ENCODE peak calls at places on chromosomes 16 and 17, in four cellular contexts. V, M, J and Z are unnamed samples.

GRCh38 chr17:63550816-63551639 is 751 bp downstream of the DCAF7 start:
- DNase-seq in V (peak; percentile 33), M (no peak), J (peak; percentile 31), Z (no peak)

GRCh38 chr16:88975511-88976061 is 1.4 kb downstream of the CBFA2T3 start:
- DNase-seq in V (no peak), M (no peak), J (no peak), Z (no peak)

GRCh38 chr17:50187741-50188520 is 13.5 kb downstream of the COL1A1 start:
- DNase-seq in V (peak; percentile 56), M (no peak), J (peak; percentile 66), Z (no peak)

GRCh38 chr16:11155284-11155806 is 100.7 kb downstream of the SOCS1 start:
- DNase-seq in V (peak; percentile 82), M (no peak), J (peak; percentile 41), Z (no peak)

GRCh38 chr17:78357177-78357586 is 2.7 kb downstream of the SOCS3 start:
- DNase-seq in V (peak; percentile 61), M (peak; percentile 58), J (peak; percentile 78), Z (no peak)

GRCh38 chr17:80220709-80221215 is 535 bp downstream of the SLC26A11 start:
- DNase-seq in V (peak; percentile 3), M (no peak), J (no peak), Z (peak; percentile 40)

GRCh38 chr16:66605177-66605999 is 884 bp downstream of the CMTM3 start:
- DNase-seq in V (peak; percentile 46), M (peak; percentile 74), J (peak; percentile 40), Z (peak; percentile 67)

GRCh38 chr17:64240261-64240740 is 22.8 kb downstream of the TEX2 start:
- DNase-seq in V (no peak), M (no peak), J (no peak), Z (no peak)

GRCh38 chr17:81052199-81052997 is 17.4 kb downstream of the BAIAP2 start:
- DNase-seq in V (no peak), M (no peak), J (no peak), Z (no peak)

GRCh38 chr16:8887952-8888560 is 5.9 kb downstream of the LITAFD start:
- DNase-seq in V (peak; percentile 74), M (peak; percentile 85), J (peak; percentile 83), Z (no peak)

GRCh38 chr16:23554536-23554935 is 2.6 kb downstream of the EARS2 start:
- DNase-seq in V (no peak), M (no peak), J (no peak), Z (no peak)

GRCh38 chr17:77829871-77830799 is 128.4 kb upstream of the TNRC6C start:
- DNase-seq in V (peak; percentile 82), M (peak; percentile 67), J (peak; percentile 78), Z (peak; percentile 73)

GRCh38 chr16:53087101-53087500 is 32.3 kb downstream of the CHD9 start:
- DNase-seq in V (peak; percentile 61), M (no peak), J (peak; percentile 87), Z (no peak)

GRCh38 chr17:27667656-27668487 is 36.9 kb downstream of the LGALS9 start:
- DNase-seq in V (no peak), M (no peak), J (no peak), Z (no peak)

GRCh38 chr17:27669850-27670249 is 38.9 kb downstream of the LGALS9 start:
- DNase-seq in V (no peak), M (no peak), J (no peak), Z (no peak)

GRCh38 chr17:27668488-27668823 is 37.5 kb downstream of the LGALS9 start:
- DNase-seq in V (no peak), M (no peak), J (no peak), Z (no peak)

GRCh38 chr17:27670791-27671590 is 40.0 kb downstream of the LGALS9 start:
- DNase-seq in V (no peak), M (no peak), J (no peak), Z (no peak)

GRCh38 chr17:27669136-27669535 is 38.1 kb downstream of the LGALS9 start:
- DNase-seq in V (no peak), M (no peak), J (no peak), Z (no peak)
- H3K4me3 ChIP-seq in V (no peak overlapping the region), M (no peak overlapping the region), J (no peak overlapping the region), Z (no peak overlapping the region)

GRCh38 chr17:1521067-1521466 is 4.7 kb upstream of the INPP5K start:
- DNase-seq in V (no peak), M (no peak), J (no peak), Z (no peak)
- H3K4me3 ChIP-seq in V (no peak overlapping the region), M (no peak overlapping the region), J (no peak overlapping the region), Z (no peak overlapping the region)

GRCh38 chr17:75064867-75065561 is 18.0 kb downstream of the KCTD2 start:
- DNase-seq in V (no peak), M (no peak), J (no peak), Z (no peak)
- H3K4me3 ChIP-seq in V (no peak overlapping the region), M (no peak overlapping the region), J (no peak overlapping the region), Z (no peak overlapping the region)

GRCh38 chr17:39145143-39145542 is 6.3 kb downstream of the PLXDC1 start:
- DNase-seq in V (no peak), M (no peak), J (no peak), Z (no peak)
- H3K4me3 ChIP-seq in V (no peak overlapping the region), M (no peak overlapping the region), J (no peak overlapping the region), Z (no peak overlapping the region)